ENCODE peak calls at places on chromosomes 6 and 20, in five cellular contexts. One of them, this sample, is unnamed.

GRCh38 chr20:2179233-2179580 is 77.6 kb downstream of the STK35 start:
- DNase-seq in cerebellum: no peak
- DNase-seq in skeletal muscle cell: no peak
- DNase-seq in D341Med: no peak
- DNase-seq in mucosa of gallbladder: no peak
- DNase-seq in this sample: no peak

GRCh38 chr6:30071081-30071818 is 4.3 kb downstream of the PPP1R11 start:
- DNase-seq in cerebellum: no peak
- DNase-seq in mucosa of gallbladder: peak; percentile 23
- DNase-seq in D341Med: no peak
- DNase-seq in skeletal muscle cell: no peak
- DNase-seq in this sample: no peak

GRCh38 chr6:100464910-100465700 is at the start of gene SIM1:
- DNase-seq in skeletal muscle cell: peak; percentile 51
- DNase-seq in cerebellum: peak; percentile 54
- DNase-seq in mucosa of gallbladder: no peak
- DNase-seq in D341Med: peak; percentile 76
- DNase-seq in this sample: no peak

GRCh38 chr6:34284563-34285545 is 36.0 kb upstream of the SMIM29 start:
- DNase-seq in cerebellum: no peak
- DNase-seq in mucosa of gallbladder: peak; percentile 43
- DNase-seq in skeletal muscle cell: peak; percentile 74
- DNase-seq in D341Med: no peak
- DNase-seq in this sample: no peak

GRCh38 chr6:126181173-126181741 is 158.7 kb upstream of the CENPW start:
- DNase-seq in skeletal muscle cell: no peak
- DNase-seq in cerebellum: no peak
- DNase-seq in mucosa of gallbladder: no peak
- DNase-seq in D341Med: no peak
- DNase-seq in this sample: no peak

GRCh38 chr20:49964964-49965780 is 17.6 kb upstream of the SNAI1 start:
- DNase-seq in mucosa of gallbladder: no peak
- DNase-seq in skeletal muscle cell: no peak
- DNase-seq in cerebellum: no peak
- DNase-seq in D341Med: peak; percentile 72
- DNase-seq in this sample: no peak

GRCh38 chr6:169157474-169158181 is 96.0 kb downstream of the THBS2 start:
- DNase-seq in D341Med: no peak
- DNase-seq in cerebellum: no peak
- DNase-seq in skeletal muscle cell: no peak
- DNase-seq in mucosa of gallbladder: no peak
- DNase-seq in this sample: no peak

GRCh38 chr6:81241717-81242116 is 510.8 kb downstream of the TENT5A start:
- DNase-seq in skeletal muscle cell: no peak
- DNase-seq in mucosa of gallbladder: no peak
- DNase-seq in D341Med: peak; percentile 22
- DNase-seq in cerebellum: peak; percentile 0
- DNase-seq in this sample: no peak

GRCh38 chr6:40586800-40587201 is 363 bp downstream of the LRFN2 start:
- DNase-seq in D341Med: peak; percentile 56
- DNase-seq in skeletal muscle cell: no peak
- DNase-seq in cerebellum: peak; percentile 38
- DNase-seq in mucosa of gallbladder: no peak
- DNase-seq in this sample: no peak

GRCh38 chr6:27209659-27210269 is 37.7 kb upstream of the PRSS16 start:
- DNase-seq in cerebellum: no peak
- DNase-seq in mucosa of gallbladder: no peak
- DNase-seq in D341Med: no peak
- DNase-seq in skeletal muscle cell: no peak
- DNase-seq in this sample: no peak

GRCh38 chr6:14046476-14047068 is 71.0 kb upstream of the CD83 start:
- DNase-seq in mucosa of gallbladder: peak; percentile 50
- DNase-seq in D341Med: peak; percentile 79
- DNase-seq in skeletal muscle cell: no peak
- DNase-seq in cerebellum: peak; percentile 63
- DNase-seq in this sample: peak; percentile 5

GRCh38 chr20:33463332-33464101 is 20.0 kb upstream of the SNTA1 start:
- DNase-seq in skeletal muscle cell: no peak
- DNase-seq in D341Med: no peak
- DNase-seq in cerebellum: no peak
- DNase-seq in mucosa of gallbladder: no peak
- DNase-seq in this sample: no peak

GRCh38 chr20:32348207-32348606 is 9.9 kb upstream of the ASXL1 start:
- DNase-seq in skeletal muscle cell: no peak
- DNase-seq in D341Med: no peak
- DNase-seq in cerebellum: no peak
- DNase-seq in mucosa of gallbladder: no peak
- DNase-seq in this sample: no peak

GRCh38 chr20:41168281-41169183 is 31.2 kb downstream of the PLCG1 start:
- DNase-seq in cerebellum: no peak
- DNase-seq in D341Med: no peak
- DNase-seq in skeletal muscle cell: no peak
- DNase-seq in mucosa of gallbladder: no peak
- DNase-seq in this sample: peak; percentile 30

GRCh38 chr6:24524329-24524728 is 29.6 kb downstream of the ALDH5A1 start:
- DNase-seq in D341Med: no peak
- DNase-seq in cerebellum: no peak
- DNase-seq in skeletal muscle cell: no peak
- DNase-seq in mucosa of gallbladder: no peak
- DNase-seq in this sample: no peak

GRCh38 chr6:26003102-26003694 is 40.6 kb downstream of the TRIM38 start:
- DNase-seq in mucosa of gallbladder: peak; percentile 59
- DNase-seq in cerebellum: peak; percentile 49
- DNase-seq in D341Med: peak; percentile 74
- DNase-seq in skeletal muscle cell: no peak
- DNase-seq in this sample: peak; percentile 39

GRCh38 chr6:38234934-38235678 is 404.6 kb downstream of the BTBD9 start:
- DNase-seq in D341Med: no peak
- DNase-seq in skeletal muscle cell: no peak
- DNase-seq in cerebellum: no peak
- DNase-seq in mucosa of gallbladder: no peak
- DNase-seq in this sample: no peak

GRCh38 chr6:154213782-154214181 is 142.8 kb downstream of the IPCEF1 start:
- DNase-seq in skeletal muscle cell: no peak
- DNase-seq in D341Med: no peak
- DNase-seq in mucosa of gallbladder: no peak
- DNase-seq in cerebellum: no peak
- DNase-seq in this sample: no peak

GRCh38 chr6:10310826-10311225 is 104.0 kb downstream of the TFAP2A start:
- DNase-seq in skeletal muscle cell: no peak
- DNase-seq in mucosa of gallbladder: no peak
- DNase-seq in D341Med: no peak
- DNase-seq in cerebellum: no peak
- DNase-seq in this sample: no peak

GRCh38 chr6:130018830-130019795 is 732 bp downstream of the L3MBTL3 start:
- DNase-seq in cerebellum: peak; percentile 12
- DNase-seq in D341Med: peak; percentile 71
- DNase-seq in mucosa of gallbladder: peak; percentile 15
- DNase-seq in skeletal muscle cell: no peak
- DNase-seq in this sample: peak; percentile 55

GRCh38 chr20:21019468-21019830 is 86.7 kb downstream of the LINC00237 start:
- DNase-seq in skeletal muscle cell: no peak
- DNase-seq in D341Med: no peak
- DNase-seq in mucosa of gallbladder: no peak
- DNase-seq in cerebellum: no peak
- DNase-seq in this sample: no peak

GRCh38 chr6:99522531-99522930 is 7.3 kb upstream of the USP45 start:
- DNase-seq in D341Med: no peak
- DNase-seq in mucosa of gallbladder: no peak
- DNase-seq in skeletal muscle cell: no peak
- DNase-seq in cerebellum: no peak
- DNase-seq in this sample: no peak

GRCh38 chr6:54072708-54073313 is 38.4 kb upstream of the MLIP start:
- DNase-seq in D341Med: no peak
- DNase-seq in mucosa of gallbladder: no peak
- DNase-seq in skeletal muscle cell: no peak
- DNase-seq in cerebellum: no peak
- DNase-seq in this sample: no peak

This sample was measured in CD8-positive, alpha-beta memory T cell.